ENCODE peak calls at places on chromosomes 16 and 17, in eight cellular contexts. W, T, Q, Y, A, R, X and P are unnamed samples.

GRCh38 chr17:60959011-60959410 is 281.4 kb downstream of the BCAS3 start:
- DNase-seq in W (no peak), T (no peak), Q (no peak), Y (no peak), A (no peak), R (no peak), X (no peak), P (no peak)

GRCh38 chr17:47935961-47936360 is 5.4 kb upstream of the PNPO start:
- DNase-seq in W (peak; percentile 98), T (peak; percentile 18), Q (no peak), Y (no peak), A (peak; percentile 81), R (no peak), X (peak; percentile 80), P (peak; percentile 85)

GRCh38 chr17:37642706-37643105 is 540 bp downstream of the DDX52 start:
- DNase-seq in W (peak; percentile 60), T (no peak), Q (peak; percentile 11), Y (no peak), A (peak; percentile 31), R (no peak), X (peak; percentile 40), P (peak; percentile 48)

GRCh38 chr17:63514974-63515373 is 8.2 kb upstream of the KCNH6 start:
- DNase-seq in W (no peak), T (no peak), Q (no peak), Y (no peak), A (no peak), R (no peak), X (no peak), P (no peak)

GRCh38 chr17:28760987-28761562 is 17.3 kb downstream of the TRAF4 start:
- DNase-seq in W (peak; percentile 81), T (no peak), Q (no peak), Y (peak; percentile 69), A (no peak), R (no peak), X (peak; percentile 58), P (peak; percentile 63)

GRCh38 chr17:33183487-33184026 is 109.5 kb downstream of the ASIC2 start:
- DNase-seq in W (no peak), T (no peak), Q (no peak), Y (no peak), A (no peak), R (no peak), X (peak; percentile 45), P (no peak)

GRCh38 chr16:2257726-2258125 is 6.3 kb upstream of the ECI1 start:
- DNase-seq in W (no peak), T (no peak), Q (no peak), Y (no peak), A (no peak), R (no peak), X (no peak), P (no peak)

GRCh38 chr17:63249256-63250006 is 196.7 kb downstream of the CYB561 start:
- DNase-seq in W (no peak), T (no peak), Q (no peak), Y (no peak), A (no peak), R (no peak), X (peak; percentile 59), P (peak; percentile 67)

GRCh38 chr17:5584383-5584951 is at the start of gene NLRP1:
- DNase-seq in W (no peak), T (peak; percentile 75), Q (peak; percentile 5), Y (peak; percentile 82), A (peak; percentile 31), R (peak; percentile 89), X (peak; percentile 93), P (peak; percentile 96)

GRCh38 chr17:4537451-4538235 is 17.5 kb downstream of the MYBBP1A start:
- DNase-seq in W (no peak), T (no peak), Q (no peak), Y (no peak), A (no peak), R (no peak), X (no peak), P (no peak)

GRCh38 chr17:79837888-79838540 is 1.2 kb downstream of the CBX4 start:
- DNase-seq in W (peak; percentile 55), T (no peak), Q (no peak), Y (peak; percentile 64), A (no peak), R (no peak), X (peak; percentile 50), P (no peak)

GRCh38 chr17:50168319-50168718 is 2.5 kb downstream of the SGCA start:
- DNase-seq in W (no peak), T (no peak), Q (no peak), Y (peak; percentile 15), A (no peak), R (no peak), X (no peak), P (no peak)

GRCh38 chr17:67326440-67326839 is 39.9 kb downstream of the PSMD12 start:
- DNase-seq in W (no peak), T (no peak), Q (no peak), Y (no peak), A (no peak), R (no peak), X (no peak), P (no peak)

GRCh38 chr16:70159355-70160348 is 13.9 kb upstream of the CLEC18C start:
- DNase-seq in W (peak; percentile 33), T (no peak), Q (peak; percentile 20), Y (no peak), A (no peak), R (no peak), X (no peak), P (no peak)

GRCh38 chr17:44767493-44767892 is 8.7 kb downstream of the ADAM11 start:
- DNase-seq in W (no peak), T (no peak), Q (no peak), Y (no peak), A (no peak), R (no peak), X (no peak), P (no peak)

GRCh38 chr17:40547079-40547784 is 18.0 kb downstream of the CCR7 start:
- DNase-seq in W (no peak), T (no peak), Q (no peak), Y (peak; percentile 23), A (no peak), R (no peak), X (no peak), P (no peak)

GRCh38 chr17:59357929-59358328 is 26.5 kb downstream of the YPEL2 start:
- DNase-seq in W (peak; percentile 40), T (no peak), Q (no peak), Y (no peak), A (no peak), R (no peak), X (peak; percentile 64), P (peak; percentile 57)

GRCh38 chr17:37483311-37484039 is 6.2 kb upstream of the DUSP14 start:
- DNase-seq in W (peak; percentile 35), T (peak; percentile 92), Q (no peak), Y (no peak), A (peak; percentile 53), R (no peak), X (peak; percentile 95), P (peak; percentile 86)

GRCh38 chr16:83715217-83715920 is 92.4 kb upstream of the HSBP1 start:
- DNase-seq in W (no peak), T (no peak), Q (no peak), Y (no peak), A (no peak), R (no peak), X (no peak), P (no peak)

GRCh38 chr17:17073006-17073626 is 30.9 kb downstream of the MPRIP start:
- DNase-seq in W (no peak), T (no peak), Q (no peak), Y (peak; percentile 26), A (no peak), R (no peak), X (no peak), P (no peak)

GRCh38 chr17:63760771-63761539 is 12.4 kb downstream of the CCDC47 start:
- DNase-seq in W (no peak), T (no peak), Q (no peak), Y (no peak), A (peak; percentile 22), R (no peak), X (no peak), P (no peak)

GRCh38 chr16:8572919-8573724 is 17.2 kb downstream of the TMEM114 start:
- DNase-seq in W (no peak), T (no peak), Q (peak; percentile 41), Y (no peak), A (peak; percentile 53), R (no peak), X (peak; percentile 57), P (peak; percentile 65)
- TF ChIP-seq CTCF in W (peak; percentile 67), T (peak; percentile 56), Q (peak; percentile 62), Y (peak; percentile 9), A (peak; percentile 54), R (no peak), X (peak; percentile 62), P (peak; percentile 58)

GRCh38 chr16:67489401-67490083 is 6.2 kb upstream of the AGRP start:
- DNase-seq in W (no peak), T (no peak), Q (peak; percentile 81), Y (no peak), A (no peak), R (no peak), X (no peak), P (peak; percentile 74)
- H3K4me3 ChIP-seq in W (no peak overlapping the region), T (no peak overlapping the region), Q (no peak overlapping the region), Y (no peak overlapping the region), A (no peak overlapping the region), R (no peak overlapping the region), X (no peak overlapping the region), P (no peak overlapping the region)

GRCh38 chr17:51486885-51487520 is 226.7 kb downstream of the UTP18 start:
- DNase-seq in W (no peak), T (no peak), Q (no peak), Y (no peak), A (no peak), R (no peak), X (no peak), P (no peak)

GRCh38 chr17:51491416-51491815 is 231.1 kb downstream of the UTP18 start:
- DNase-seq in W (no peak), T (no peak), Q (no peak), Y (no peak), A (no peak), R (no peak), X (no peak), P (no peak)

GRCh38 chr17:51493206-51493605 is 232.9 kb downstream of the UTP18 start:
- DNase-seq in W (no peak), T (no peak), Q (no peak), Y (no peak), A (no peak), R (no peak), X (no peak), P (no peak)

GRCh38 chr17:51486091-51486490 is 225.7 kb downstream of the UTP18 start:
- DNase-seq in W (no peak), T (no peak), Q (no peak), Y (no peak), A (no peak), R (no peak), X (no peak), P (no peak)

GRCh38 chr17:51487947-51488346 is 227.6 kb downstream of the UTP18 start:
- DNase-seq in W (no peak), T (no peak), Q (peak; percentile 40), Y (no peak), A (peak; percentile 55), R (no peak), X (no peak), P (no peak)
- TF ChIP-seq CTCF in W (peak; percentile 46), T (no peak), Q (no peak), Y (no peak), A (no peak), R (no peak), X (no peak), P (no peak)

DNA sequence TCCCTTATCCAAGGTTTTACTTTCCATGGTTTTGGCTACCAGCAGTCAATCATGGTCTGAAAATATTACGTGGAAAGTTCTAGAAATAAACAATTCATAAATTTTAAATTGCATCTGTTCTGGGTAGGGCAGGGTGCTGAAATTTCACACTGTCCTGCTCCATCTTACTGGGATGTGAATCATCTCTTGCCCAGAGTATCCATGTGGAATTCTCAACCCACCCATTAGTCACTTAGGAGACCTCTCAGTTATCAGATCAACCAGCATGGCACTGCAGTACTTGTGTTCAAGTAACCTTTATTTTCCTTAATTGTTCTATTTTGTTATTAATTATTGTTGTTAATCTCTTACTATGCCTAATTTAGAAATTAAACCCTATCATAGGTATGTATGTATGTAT is 202.8 kb upstream of the CPHXL start:
- DNase-seq in W (no peak), T (no peak), Q (no peak), Y (no peak), A (no peak), R (no peak), X (no peak), P (no peak)
- H3K4me3 ChIP-seq in W (no peak overlapping the region), T (no peak overlapping the region), Q (no peak overlapping the region), Y (no peak overlapping the region), A (no peak overlapping the region), R (no peak overlapping the region), X (no peak overlapping the region), P (no peak overlapping the region)